ENCODE peak calls at places on chromosome 11, in nine cellular contexts. One of them, this sample, is unnamed.

GRCh38 chr11:65546217-65546958 is 11.8 kb downstream of the LTBP3 start:
- DNase-seq in stimulated activated CD8-positive, alpha-beta memory T cell treated with anti-CD3 and anti-CD28 coated beads, Interleukin-4, amount 100 ng/mL, for 1 hour: peak; percentile 98
- DNase-seq in T-helper 1 cell: peak; percentile 98
- DNase-seq in DMS 273 treated with DMSO at 0.1 percent for 48 hours: no peak
- DNase-seq in NCI-H187: peak; percentile 93
- DNase-seq in stimulated activated CD4-positive, alpha-beta T cell treated with anti-CD3 and anti-CD28 coated beads, Interleukin-2, amount 100 ng/mL, for 48 hours: peak; percentile 100
- DNase-seq in lower leg skin: peak; percentile 87
- DNase-seq in amniotic stem cell: no peak
- DNase-seq in T-cell: peak; percentile 92
- DNase-seq in this sample: no peak

GRCh38 chr11:34149274-34149673 is 43.8 kb downstream of the NAT10 start:
- DNase-seq in stimulated activated CD8-positive, alpha-beta memory T cell treated with anti-CD3 and anti-CD28 coated beads, Interleukin-4, amount 100 ng/mL, for 1 hour: no peak
- DNase-seq in T-helper 1 cell: no peak
- DNase-seq in DMS 273 treated with DMSO at 0.1 percent for 48 hours: no peak
- DNase-seq in NCI-H187: no peak
- DNase-seq in stimulated activated CD4-positive, alpha-beta T cell treated with anti-CD3 and anti-CD28 coated beads, Interleukin-2, amount 100 ng/mL, for 48 hours: no peak
- DNase-seq in lower leg skin: no peak
- DNase-seq in amniotic stem cell: no peak
- DNase-seq in T-cell: no peak
- DNase-seq in this sample: no peak

GRCh38 chr11:69536406-69536805 is 54.9 kb downstream of the LINC01488 start:
- DNase-seq in stimulated activated CD8-positive, alpha-beta memory T cell treated with anti-CD3 and anti-CD28 coated beads, Interleukin-4, amount 100 ng/mL, for 1 hour: no peak
- DNase-seq in T-helper 1 cell: no peak
- DNase-seq in DMS 273 treated with DMSO at 0.1 percent for 48 hours: no peak
- DNase-seq in NCI-H187: no peak
- DNase-seq in stimulated activated CD4-positive, alpha-beta T cell treated with anti-CD3 and anti-CD28 coated beads, Interleukin-2, amount 100 ng/mL, for 48 hours: no peak
- DNase-seq in lower leg skin: no peak
- DNase-seq in amniotic stem cell: no peak
- DNase-seq in T-cell: no peak
- DNase-seq in this sample: no peak

GRCh38 chr11:68302256-68303054 is 9.9 kb upstream of the LRP5 start:
- DNase-seq in stimulated activated CD8-positive, alpha-beta memory T cell treated with anti-CD3 and anti-CD28 coated beads, Interleukin-4, amount 100 ng/mL, for 1 hour: no peak
- DNase-seq in T-helper 1 cell: no peak
- DNase-seq in DMS 273 treated with DMSO at 0.1 percent for 48 hours: no peak
- DNase-seq in NCI-H187: no peak
- DNase-seq in stimulated activated CD4-positive, alpha-beta T cell treated with anti-CD3 and anti-CD28 coated beads, Interleukin-2, amount 100 ng/mL, for 48 hours: no peak
- DNase-seq in lower leg skin: no peak
- DNase-seq in amniotic stem cell: no peak
- DNase-seq in T-cell: no peak
- DNase-seq in this sample: no peak

GRCh38 chr11:27281740-27282139 is 81.3 kb downstream of the CCDC34 start:
- DNase-seq in stimulated activated CD8-positive, alpha-beta memory T cell treated with anti-CD3 and anti-CD28 coated beads, Interleukin-4, amount 100 ng/mL, for 1 hour: no peak
- DNase-seq in T-helper 1 cell: no peak
- DNase-seq in DMS 273 treated with DMSO at 0.1 percent for 48 hours: no peak
- DNase-seq in NCI-H187: no peak
- DNase-seq in stimulated activated CD4-positive, alpha-beta T cell treated with anti-CD3 and anti-CD28 coated beads, Interleukin-2, amount 100 ng/mL, for 48 hours: no peak
- DNase-seq in lower leg skin: no peak
- DNase-seq in amniotic stem cell: no peak
- DNase-seq in T-cell: no peak
- DNase-seq in this sample: no peak

GRCh38 chr11:62615521-62615920 is 2.5 kb downstream of the ROM1 start:
- DNase-seq in stimulated activated CD8-positive, alpha-beta memory T cell treated with anti-CD3 and anti-CD28 coated beads, Interleukin-4, amount 100 ng/mL, for 1 hour: no peak
- DNase-seq in T-helper 1 cell: no peak
- DNase-seq in DMS 273 treated with DMSO at 0.1 percent for 48 hours: no peak
- DNase-seq in NCI-H187: no peak
- DNase-seq in stimulated activated CD4-positive, alpha-beta T cell treated with anti-CD3 and anti-CD28 coated beads, Interleukin-2, amount 100 ng/mL, for 48 hours: no peak
- DNase-seq in lower leg skin: no peak
- DNase-seq in amniotic stem cell: no peak
- DNase-seq in T-cell: no peak
- DNase-seq in this sample: no peak

GRCh38 chr11:116578971-116579687 is 193.7 kb downstream of the BUD13 start:
- DNase-seq in stimulated activated CD8-positive, alpha-beta memory T cell treated with anti-CD3 and anti-CD28 coated beads, Interleukin-4, amount 100 ng/mL, for 1 hour: no peak
- DNase-seq in T-helper 1 cell: no peak
- DNase-seq in DMS 273 treated with DMSO at 0.1 percent for 48 hours: no peak
- DNase-seq in NCI-H187: no peak
- DNase-seq in stimulated activated CD4-positive, alpha-beta T cell treated with anti-CD3 and anti-CD28 coated beads, Interleukin-2, amount 100 ng/mL, for 48 hours: no peak
- DNase-seq in lower leg skin: no peak
- DNase-seq in amniotic stem cell: no peak
- DNase-seq in T-cell: no peak
- DNase-seq in this sample: no peak

GRCh38 chr11:44997566-44997965 is 46.9 kb upstream of the TP53I11 start:
- DNase-seq in stimulated activated CD8-positive, alpha-beta memory T cell treated with anti-CD3 and anti-CD28 coated beads, Interleukin-4, amount 100 ng/mL, for 1 hour: no peak
- DNase-seq in T-helper 1 cell: no peak
- DNase-seq in DMS 273 treated with DMSO at 0.1 percent for 48 hours: no peak
- DNase-seq in NCI-H187: no peak
- DNase-seq in stimulated activated CD4-positive, alpha-beta T cell treated with anti-CD3 and anti-CD28 coated beads, Interleukin-2, amount 100 ng/mL, for 48 hours: no peak
- DNase-seq in lower leg skin: no peak
- DNase-seq in amniotic stem cell: no peak
- DNase-seq in T-cell: no peak
- DNase-seq in this sample: no peak

GRCh38 chr11:114319716-114320328 is 23.6 kb downstream of the NNMT start:
- DNase-seq in stimulated activated CD8-positive, alpha-beta memory T cell treated with anti-CD3 and anti-CD28 coated beads, Interleukin-4, amount 100 ng/mL, for 1 hour: no peak
- DNase-seq in T-helper 1 cell: no peak
- DNase-seq in DMS 273 treated with DMSO at 0.1 percent for 48 hours: no peak
- DNase-seq in NCI-H187: no peak
- DNase-seq in stimulated activated CD4-positive, alpha-beta T cell treated with anti-CD3 and anti-CD28 coated beads, Interleukin-2, amount 100 ng/mL, for 48 hours: no peak
- DNase-seq in lower leg skin: no peak
- DNase-seq in amniotic stem cell: no peak
- DNase-seq in T-cell: no peak
- DNase-seq in this sample: no peak

GRCh38 chr11:19511413-19512183 is 201.0 kb upstream of the NAV2 start:
- DNase-seq in stimulated activated CD8-positive, alpha-beta memory T cell treated with anti-CD3 and anti-CD28 coated beads, Interleukin-4, amount 100 ng/mL, for 1 hour: no peak
- DNase-seq in T-helper 1 cell: no peak
- DNase-seq in DMS 273 treated with DMSO at 0.1 percent for 48 hours: peak; percentile 44
- DNase-seq in NCI-H187: no peak
- DNase-seq in stimulated activated CD4-positive, alpha-beta T cell treated with anti-CD3 and anti-CD28 coated beads, Interleukin-2, amount 100 ng/mL, for 48 hours: no peak
- DNase-seq in lower leg skin: no peak
- DNase-seq in amniotic stem cell: no peak
- DNase-seq in T-cell: no peak
- DNase-seq in this sample: peak; percentile 29

GRCh38 chr11:106077609-106078517 is at the start of gene AASDHPPT:
- DNase-seq in stimulated activated CD8-positive, alpha-beta memory T cell treated with anti-CD3 and anti-CD28 coated beads, Interleukin-4, amount 100 ng/mL, for 1 hour: no peak
- DNase-seq in T-helper 1 cell: no peak
- DNase-seq in DMS 273 treated with DMSO at 0.1 percent for 48 hours: no peak
- DNase-seq in NCI-H187: no peak
- DNase-seq in stimulated activated CD4-positive, alpha-beta T cell treated with anti-CD3 and anti-CD28 coated beads, Interleukin-2, amount 100 ng/mL, for 48 hours: no peak
- DNase-seq in lower leg skin: no peak
- DNase-seq in amniotic stem cell: no peak
- DNase-seq in T-cell: no peak
- DNase-seq in this sample: no peak

GRCh38 chr11:73907191-73907590 is 30.4 kb downstream of the PAAF1 start:
- DNase-seq in stimulated activated CD8-positive, alpha-beta memory T cell treated with anti-CD3 and anti-CD28 coated beads, Interleukin-4, amount 100 ng/mL, for 1 hour: no peak
- DNase-seq in T-helper 1 cell: no peak
- DNase-seq in DMS 273 treated with DMSO at 0.1 percent for 48 hours: no peak
- DNase-seq in NCI-H187: no peak
- DNase-seq in stimulated activated CD4-positive, alpha-beta T cell treated with anti-CD3 and anti-CD28 coated beads, Interleukin-2, amount 100 ng/mL, for 48 hours: no peak
- DNase-seq in lower leg skin: no peak
- DNase-seq in amniotic stem cell: no peak
- DNase-seq in T-cell: no peak
- DNase-seq in this sample: no peak

GRCh38 chr11:66881927-66882452 is 25.1 kb downstream of the LRFN4 start:
- DNase-seq in stimulated activated CD8-positive, alpha-beta memory T cell treated with anti-CD3 and anti-CD28 coated beads, Interleukin-4, amount 100 ng/mL, for 1 hour: no peak
- DNase-seq in T-helper 1 cell: no peak
- DNase-seq in DMS 273 treated with DMSO at 0.1 percent for 48 hours: no peak
- DNase-seq in NCI-H187: no peak
- DNase-seq in stimulated activated CD4-positive, alpha-beta T cell treated with anti-CD3 and anti-CD28 coated beads, Interleukin-2, amount 100 ng/mL, for 48 hours: no peak
- DNase-seq in lower leg skin: no peak
- DNase-seq in amniotic stem cell: no peak
- DNase-seq in T-cell: no peak
- DNase-seq in this sample: no peak

GRCh38 chr11:82895437-82896091 is 4.7 kb downstream of the PRCP start:
- DNase-seq in stimulated activated CD8-positive, alpha-beta memory T cell treated with anti-CD3 and anti-CD28 coated beads, Interleukin-4, amount 100 ng/mL, for 1 hour: no peak
- DNase-seq in T-helper 1 cell: no peak
- DNase-seq in DMS 273 treated with DMSO at 0.1 percent for 48 hours: no peak
- DNase-seq in NCI-H187: no peak
- DNase-seq in stimulated activated CD4-positive, alpha-beta T cell treated with anti-CD3 and anti-CD28 coated beads, Interleukin-2, amount 100 ng/mL, for 48 hours: no peak
- DNase-seq in lower leg skin: no peak
- DNase-seq in amniotic stem cell: no peak
- DNase-seq in T-cell: no peak
- DNase-seq in this sample: no peak

GRCh38 chr11:119882316-119882715 is 153.3 kb upstream of the NECTIN1 start:
- DNase-seq in stimulated activated CD8-positive, alpha-beta memory T cell treated with anti-CD3 and anti-CD28 coated beads, Interleukin-4, amount 100 ng/mL, for 1 hour: no peak
- DNase-seq in T-helper 1 cell: no peak
- DNase-seq in DMS 273 treated with DMSO at 0.1 percent for 48 hours: no peak
- DNase-seq in NCI-H187: no peak
- DNase-seq in stimulated activated CD4-positive, alpha-beta T cell treated with anti-CD3 and anti-CD28 coated beads, Interleukin-2, amount 100 ng/mL, for 48 hours: no peak
- DNase-seq in lower leg skin: no peak
- DNase-seq in amniotic stem cell: no peak
- DNase-seq in T-cell: no peak
- DNase-seq in this sample: no peak

GRCh38 chr11:96033569-96033968 is 109.7 kb upstream of the MTMR2 start:
- DNase-seq in stimulated activated CD8-positive, alpha-beta memory T cell treated with anti-CD3 and anti-CD28 coated beads, Interleukin-4, amount 100 ng/mL, for 1 hour: no peak
- DNase-seq in T-helper 1 cell: no peak
- DNase-seq in DMS 273 treated with DMSO at 0.1 percent for 48 hours: no peak
- DNase-seq in NCI-H187: no peak
- DNase-seq in stimulated activated CD4-positive, alpha-beta T cell treated with anti-CD3 and anti-CD28 coated beads, Interleukin-2, amount 100 ng/mL, for 48 hours: no peak
- DNase-seq in lower leg skin: no peak
- DNase-seq in amniotic stem cell: no peak
- DNase-seq in T-cell: no peak
- DNase-seq in this sample: no peak

GRCh38 chr11:100354736-100355135 is 332.4 kb upstream of the ARHGAP42 start:
- DNase-seq in stimulated activated CD8-positive, alpha-beta memory T cell treated with anti-CD3 and anti-CD28 coated beads, Interleukin-4, amount 100 ng/mL, for 1 hour: no peak
- DNase-seq in T-helper 1 cell: no peak
- DNase-seq in DMS 273 treated with DMSO at 0.1 percent for 48 hours: no peak
- DNase-seq in NCI-H187: no peak
- DNase-seq in stimulated activated CD4-positive, alpha-beta T cell treated with anti-CD3 and anti-CD28 coated beads, Interleukin-2, amount 100 ng/mL, for 48 hours: no peak
- DNase-seq in lower leg skin: no peak
- DNase-seq in amniotic stem cell: no peak
- DNase-seq in T-cell: no peak
- DNase-seq in this sample: no peak

GRCh38 chr11:33273656-33274055 is 16.5 kb downstream of the HIPK3 start:
- DNase-seq in stimulated activated CD8-positive, alpha-beta memory T cell treated with anti-CD3 and anti-CD28 coated beads, Interleukin-4, amount 100 ng/mL, for 1 hour: no peak
- DNase-seq in T-helper 1 cell: no peak
- DNase-seq in DMS 273 treated with DMSO at 0.1 percent for 48 hours: no peak
- DNase-seq in NCI-H187: no peak
- DNase-seq in stimulated activated CD4-positive, alpha-beta T cell treated with anti-CD3 and anti-CD28 coated beads, Interleukin-2, amount 100 ng/mL, for 48 hours: no peak
- DNase-seq in lower leg skin: no peak
- DNase-seq in amniotic stem cell: no peak
- DNase-seq in T-cell: no peak
- DNase-seq in this sample: no peak

GRCh38 chr11:105202422-105202821 is 62.9 kb upstream of the CARD18 start:
- DNase-seq in stimulated activated CD8-positive, alpha-beta memory T cell treated with anti-CD3 and anti-CD28 coated beads, Interleukin-4, amount 100 ng/mL, for 1 hour: no peak
- DNase-seq in T-helper 1 cell: no peak
- DNase-seq in DMS 273 treated with DMSO at 0.1 percent for 48 hours: no peak
- DNase-seq in NCI-H187: no peak
- DNase-seq in stimulated activated CD4-positive, alpha-beta T cell treated with anti-CD3 and anti-CD28 coated beads, Interleukin-2, amount 100 ng/mL, for 48 hours: no peak
- DNase-seq in lower leg skin: no peak
- DNase-seq in amniotic stem cell: no peak
- DNase-seq in T-cell: no peak
- DNase-seq in this sample: no peak

GRCh38 chr11:86795962-86796361 is 4.4 kb upstream of the PRSS23 start:
- DNase-seq in stimulated activated CD8-positive, alpha-beta memory T cell treated with anti-CD3 and anti-CD28 coated beads, Interleukin-4, amount 100 ng/mL, for 1 hour: no peak
- DNase-seq in T-helper 1 cell: no peak
- DNase-seq in DMS 273 treated with DMSO at 0.1 percent for 48 hours: no peak
- DNase-seq in NCI-H187: no peak
- DNase-seq in stimulated activated CD4-positive, alpha-beta T cell treated with anti-CD3 and anti-CD28 coated beads, Interleukin-2, amount 100 ng/mL, for 48 hours: no peak
- DNase-seq in lower leg skin: no peak
- DNase-seq in amniotic stem cell: no peak
- DNase-seq in T-cell: no peak
- DNase-seq in this sample: no peak

GRCh38 chr11:79039122-79039521 is 401.7 kb downstream of the TENM4 start:
- DNase-seq in stimulated activated CD8-positive, alpha-beta memory T cell treated with anti-CD3 and anti-CD28 coated beads, Interleukin-4, amount 100 ng/mL, for 1 hour: no peak
- DNase-seq in T-helper 1 cell: no peak
- DNase-seq in DMS 273 treated with DMSO at 0.1 percent for 48 hours: no peak
- DNase-seq in NCI-H187: no peak
- DNase-seq in stimulated activated CD4-positive, alpha-beta T cell treated with anti-CD3 and anti-CD28 coated beads, Interleukin-2, amount 100 ng/mL, for 48 hours: no peak
- DNase-seq in lower leg skin: no peak
- DNase-seq in amniotic stem cell: no peak
- DNase-seq in T-cell: no peak
- DNase-seq in this sample: no peak

GRCh38 chr11:12094872-12095800 is 15.3 kb upstream of the MICAL2 start:
- DNase-seq in stimulated activated CD8-positive, alpha-beta memory T cell treated with anti-CD3 and anti-CD28 coated beads, Interleukin-4, amount 100 ng/mL, for 1 hour: no peak
- DNase-seq in T-helper 1 cell: no peak
- DNase-seq in DMS 273 treated with DMSO at 0.1 percent for 48 hours: no peak
- DNase-seq in NCI-H187: no peak
- DNase-seq in stimulated activated CD4-positive, alpha-beta T cell treated with anti-CD3 and anti-CD28 coated beads, Interleukin-2, amount 100 ng/mL, for 48 hours: no peak
- DNase-seq in lower leg skin: no peak
- DNase-seq in amniotic stem cell: no peak
- DNase-seq in T-cell: no peak
- DNase-seq in this sample: no peak